ENCODE peak calls at places on chromosomes 6 and 20, in five cellular contexts. Z is MM.1S, K is OCI-LY7, L is PC-3, G is SK-N-SH. N is an unnamed sample.
A peak's percentile ranks its signal among the peaks of the same experiment; 100 is the strongest.

GRCh38 chr6:32837651-32838113 is 857 bp downstream of the TAP2 start:
- DNase-seq in Z (no peak), G (no peak), K (no peak), L (peak; percentile 55), N (peak; percentile 41)

GRCh38 chr20:14313621-14314020 is 23.8 kb downstream of the FLRT3 start:
- DNase-seq in L (no peak), K (no peak), Z (no peak), G (no peak), N (no peak)

GRCh38 chr20:57421258-57422220 is 30.3 kb downstream of the RBM38 start:
- DNase-seq in L (no peak), G (no peak), Z (no peak), K (no peak), N (no peak)

GRCh38 chr6:119384444-119384843 is 34.9 kb upstream of the MAN1A1 start:
- DNase-seq in Z (no peak), K (no peak), L (no peak), G (no peak), N (no peak)

GRCh38 chr6:21026576-21027273 is 492.5 kb downstream of the CDKAL1 start:
- DNase-seq in Z (no peak), G (no peak), L (peak; percentile 76), K (no peak), N (peak; percentile 61)

GRCh38 chr6:44304282-44305199 is 8.6 kb downstream of the AARS2 start:
- DNase-seq in Z (peak; percentile 20), L (peak; percentile 35), G (peak; percentile 84), K (peak; percentile 50), N (peak; percentile 57)

GRCh38 chr6:89320012-89320559 is 5.0 kb upstream of the GABRR2 start:
- DNase-seq in G (no peak), L (no peak), Z (no peak), K (no peak), N (no peak)

GRCh38 chr6:167795874-167796667 is 30.6 kb upstream of the AFDN start:
- DNase-seq in G (peak; percentile 82), L (no peak), K (no peak), Z (no peak), N (peak; percentile 40)

GRCh38 chr6:154887051-154887450 is 108.1 kb upstream of the TIAM2 start:
- DNase-seq in K (no peak), G (no peak), Z (no peak), L (no peak), N (peak; percentile 41)

GRCh38 chr20:43066061-43066575 is 123.6 kb downstream of the PTPRT start:
- DNase-seq in K (no peak), L (no peak), G (no peak), Z (no peak), N (no peak)

GRCh38 chr20:51945881-51946280 is 143.6 kb upstream of the SALL4 start:
- DNase-seq in Z (no peak), L (no peak), K (no peak), G (no peak), N (no peak)

GRCh38 chr20:49616154-49617007 is 48.4 kb upstream of the PTGIS start:
- DNase-seq in G (no peak), K (no peak), L (no peak), Z (no peak), N (no peak)

GRCh38 chr6:55088896-55089295 is 85.4 kb upstream of the HCRTR2 start:
- DNase-seq in G (no peak), K (no peak), Z (no peak), L (no peak), N (no peak)

GRCh38 chr6:20126102-20126752 is 86.0 kb downstream of the MBOAT1 start:
- DNase-seq in G (no peak), L (no peak), K (no peak), Z (no peak), N (no peak)

GRCh38 chr6:147201885-147202515 is 2.2 kb upstream of the STXBP5 start:
- DNase-seq in L (no peak), G (peak; percentile 42), Z (no peak), K (peak; percentile 48), N (peak; percentile 22)

GRCh38 chr20:51458751-51459439 is 83.6 kb downstream of the NFATC2 start:
- DNase-seq in Z (no peak), K (no peak), L (no peak), G (no peak), N (no peak)

GRCh38 chr6:3882865-3883264 is 33.7 kb downstream of the FAM50B start:
- DNase-seq in K (no peak), L (no peak), Z (no peak), G (no peak), N (peak; percentile 96)

DNA sequence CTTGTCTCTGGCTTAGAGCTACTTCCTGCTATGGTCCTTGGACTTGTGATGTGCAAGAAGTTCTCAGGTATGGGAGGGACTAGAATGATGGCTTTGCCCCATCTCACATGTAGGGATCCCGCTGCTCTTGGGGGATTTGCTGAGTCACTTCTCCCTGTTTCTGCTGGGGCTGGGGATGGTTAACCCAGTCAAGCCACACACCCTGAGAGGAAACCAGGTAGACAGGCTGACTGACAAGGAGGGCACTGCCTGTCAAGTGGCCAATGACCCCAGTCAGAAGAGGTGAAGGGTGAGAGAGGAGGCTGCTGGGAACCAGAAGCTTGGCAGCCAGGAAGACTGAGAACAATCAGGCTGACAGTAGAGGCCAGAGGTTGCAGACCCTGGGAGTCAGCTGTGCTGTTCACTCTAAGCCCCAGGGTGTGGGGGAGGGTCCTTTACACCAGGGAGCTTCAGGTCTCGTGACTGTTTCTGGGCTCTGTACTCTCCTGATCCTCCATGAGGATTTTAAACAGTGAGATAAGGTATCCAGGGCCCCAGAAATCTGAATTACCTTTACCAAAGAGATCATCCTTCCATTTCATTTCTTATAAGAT is 34.6 kb downstream of the HLA-F start:
- DNase-seq in L (no peak), Z (no peak), G (no peak), K (no peak), N (no peak)
- TF ChIP-seq EZH2phosphoT487 in L (no peak), Z (no peak), G (no peak), K (no peak), N (no peak)

GRCh38 chr6:25174678-25175077 is 104.5 kb upstream of the CARMIL1 start:
- DNase-seq in K (no peak), Z (no peak), G (no peak), L (no peak), N (no peak)

GRCh38 chr6:25176466-25176865 is 102.7 kb upstream of the CARMIL1 start:
- DNase-seq in K (no peak), L (no peak), G (no peak), Z (peak; percentile 74), N (no peak)

GRCh38 chr6:25173951-25174474 is 105.2 kb upstream of the CARMIL1 start:
- DNase-seq in L (peak; percentile 96), G (no peak), K (no peak), Z (no peak), N (peak; percentile 88)

GRCh38 chr6:25175216-25175615 is 104.0 kb upstream of the CARMIL1 start:
- DNase-seq in G (no peak), Z (no peak), L (peak; percentile 82), K (no peak), N (no peak)

DNA sequence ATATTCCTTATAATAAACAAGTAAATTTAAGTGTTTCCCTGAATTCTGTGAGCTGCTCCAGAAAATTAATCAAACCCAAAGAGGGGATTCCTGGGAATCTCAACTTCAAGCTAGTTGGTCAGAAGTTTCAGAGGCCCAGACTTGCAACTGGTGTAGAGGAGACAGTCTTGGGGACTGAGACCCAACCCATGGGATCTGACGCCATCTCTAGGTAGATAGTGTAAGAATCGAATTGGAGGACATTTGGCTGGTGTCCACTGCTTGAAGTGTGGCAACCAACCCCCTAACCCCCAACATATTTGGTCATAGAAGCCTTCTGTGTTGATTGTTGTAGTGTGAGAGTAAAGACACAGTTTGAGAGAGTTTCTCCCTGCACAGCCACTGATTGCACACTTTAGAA is 103.5 kb upstream of the CARMIL1 start:
- DNase-seq in Z (no peak), L (peak; percentile 21), K (peak; percentile 5), G (no peak), N (no peak)
- H2AFZ ChIP-seq in Z (no peak overlapping the region), L (peak overlapping the region; percentile 46), K (no peak overlapping the region), G (no peak overlapping the region), N (no peak overlapping the region)

DNA sequence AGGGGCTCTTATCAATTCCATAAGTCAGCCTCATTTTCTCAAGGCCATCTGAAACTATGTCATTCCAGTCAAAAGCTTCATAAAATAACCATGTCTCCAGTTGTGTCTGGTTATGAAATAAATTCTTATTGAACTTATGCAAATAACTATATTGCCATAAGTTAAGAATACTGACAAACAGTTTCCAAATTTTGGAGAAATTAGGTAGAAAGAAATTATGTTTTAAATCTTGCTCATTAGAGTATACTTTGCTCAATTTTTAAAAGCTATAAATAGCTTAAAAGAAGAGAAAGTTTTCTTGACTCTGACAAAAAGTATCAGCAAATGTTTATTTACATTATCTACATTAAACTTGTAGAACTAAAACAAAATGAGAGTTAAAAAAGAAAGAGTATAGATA is 63.0 kb upstream of the MRAP2 start:
- DNase-seq in G (no peak), K (no peak), L (no peak), Z (no peak), N (no peak)
- H3K9me3 ChIP-seq in G (peaks cover 14% of the 10 kb centered on the region), K (peaks cover 7% of the 10 kb centered on the region), L (peaks cover 6% of the 10 kb centered on the region), Z (no peaks in the 10 kb centered on the region), N (no peaks in the 10 kb centered on the region)

GRCh38 chr6:14467591-14467990 is 350.0 kb downstream of the CD83 start:
- DNase-seq in Z (no peak), L (peak; percentile 26), G (no peak), K (no peak), N (peak; percentile 79)
- TF ChIP-seq EZH2phosphoT487 in Z (no peak), L (no peak), G (no peak), K (no peak), N (no peak)

GRCh38 chr20:63444548-63444947 is 27.9 kb downstream of the KCNQ2 start:
- DNase-seq in Z (no peak), K (no peak), G (no peak), L (no peak), N (no peak)
- H2AFZ ChIP-seq in Z (no peak overlapping the region), K (no peak overlapping the region), G (no peak overlapping the region), L (no peak overlapping the region), N (no peak overlapping the region)

N was measured in GM23248.